ENCODE peak calls at places on chromosome 9, in nine cellular contexts. K, Z, R, H, N, Y, J, B and S are unnamed samples.

GRCh38 chr9:130306826-130307666 is 41.5 kb downstream of the HMCN2 start:
- DNase-seq in Z (no peak), K (no peak), Y (no peak), R (no peak), J (no peak), N (no peak), H (no peak), B (no peak), S (no peak)

GRCh38 chr9:33778700-33779351 is 16.5 kb upstream of the PRSS3 start:
- DNase-seq in R (peak; percentile 54), Y (peak; percentile 43), K (peak; percentile 76), H (no peak), N (peak; percentile 61), B (peak; percentile 63), Z (peak; percentile 46), J (no peak), S (no peak)

GRCh38 chr9:130478731-130479575 is 34.2 kb downstream of the ASS1 start:
- DNase-seq in R (no peak), B (no peak), N (no peak), K (no peak), Y (no peak), H (no peak), J (no peak), Z (no peak), S (no peak)

GRCh38 chr9:89471390-89471789 is 26.5 kb downstream of the SEMA4D start:
- DNase-seq in R (no peak), J (no peak), H (no peak), B (no peak), N (no peak), K (no peak), Y (no peak), Z (no peak), S (no peak)

GRCh38 chr9:123739902-123740301 is 190.0 kb downstream of the DENND1A start:
- DNase-seq in Y (no peak), J (no peak), K (no peak), N (no peak), B (no peak), H (no peak), Z (no peak), R (no peak), S (no peak)

GRCh38 chr9:134283111-134283515 is 43.1 kb upstream of the RXRA start:
- DNase-seq in Y (no peak), N (peak; percentile 11), J (no peak), K (peak; percentile 93), H (peak; percentile 38), B (peak; percentile 36), R (peak; percentile 77), Z (peak; percentile 91), S (no peak)

GRCh38 chr9:82988488-82988887 is 74.5 kb downstream of the RASEF start:
- DNase-seq in Z (no peak), R (no peak), K (no peak), H (no peak), J (no peak), B (no peak), Y (no peak), N (no peak), S (peak; percentile 70)

GRCh38 chr9:134892820-134893420 is 12.3 kb downstream of the FCN2 start:
- DNase-seq in B (no peak), H (no peak), Z (peak; percentile 4), N (no peak), K (no peak), R (no peak), J (no peak), Y (no peak), S (peak; percentile 55)

GRCh38 chr9:109556061-109556460 is 58.0 kb upstream of the PTPN3 start:
- DNase-seq in B (peak; percentile 4), H (no peak), J (no peak), Z (no peak), R (no peak), K (no peak), N (peak; percentile 50), Y (no peak), S (peak; percentile 74)

GRCh38 chr9:91741529-91741928 is 208.5 kb downstream of the ROR2 start:
- DNase-seq in J (no peak), R (no peak), H (no peak), N (no peak), B (peak; percentile 92), Y (no peak), K (peak; percentile 72), Z (no peak), S (no peak)

GRCh38 chr9:116686693-116687073 is 422 bp upstream of the TRIM32 start:
- DNase-seq in H (no peak), B (peak; percentile 34), K (no peak), N (no peak), Z (no peak), R (no peak), J (no peak), Y (no peak), S (no peak)

GRCh38 chr9:69157751-69158466 is 16.2 kb upstream of the TJP2 start:
- DNase-seq in N (no peak), Z (no peak), H (no peak), K (no peak), R (no peak), B (peak; percentile 86), J (no peak), Y (no peak), S (no peak)

GRCh38 chr9:89655990-89656657 is 51.3 kb downstream of the GADD45G start:
- DNase-seq in R (peak; percentile 18), J (no peak), B (no peak), H (no peak), Z (no peak), K (no peak), N (no peak), Y (no peak), S (no peak)

GRCh38 chr9:137256362-137256761 is 1.2 kb downstream of the NELFB start:
- DNase-seq in K (no peak), J (no peak), Y (no peak), Z (no peak), B (no peak), N (no peak), R (no peak), H (no peak), S (no peak)

GRCh38 chr9:94941211-94941875 is 214.8 kb downstream of the AOPEP start:
- DNase-seq in H (no peak), R (no peak), N (no peak), Y (no peak), B (no peak), K (peak; percentile 39), Z (no peak), J (no peak), S (no peak)

GRCh38 chr9:121577201-121577600 is 74.2 kb upstream of the DAB2IP start:
- DNase-seq in Z (no peak), B (no peak), Y (no peak), N (no peak), K (no peak), H (no peak), R (no peak), J (no peak), S (no peak)

GRCh38 chr9:122205176-122205575 is 23.6 kb downstream of the LHX6 start:
- DNase-seq in K (no peak), N (no peak), R (no peak), Z (no peak), H (no peak), Y (no peak), J (no peak), B (no peak), S (no peak)

GRCh38 chr9:82682431-82682830 is 380.5 kb downstream of the RASEF start:
- DNase-seq in Y (no peak), H (no peak), J (no peak), B (no peak), R (no peak), N (no peak), Z (no peak), K (no peak), S (no peak)

GRCh38 chr9:19998153-19998552 is 209.3 kb upstream of the SLC24A2 start:
- DNase-seq in H (no peak), B (peak; percentile 45), R (no peak), N (no peak), Z (no peak), K (peak; percentile 47), Y (peak; percentile 22), J (no peak), S (no peak)